ENCODE peak calls at places on chromosomes 3 and 15, in four cellular contexts. F, V, D and S are unnamed samples.

GRCh38 chr3:55543228-55543627 is 56.1 kb upstream of the WNT5A start:
- DNase-seq in F (no peak), V (no peak), D (no peak), S (no peak)

GRCh38 chr3:172129868-172130751 is 90.7 kb downstream of the FNDC3B start:
- DNase-seq in V (no peak), D (peak), F (no peak), S (peak)

GRCh38 chr3:52385157-52385556 is 59.7 kb downstream of the SEMA3G start:
- DNase-seq in D (peak), F (peak), V (peak), S (no peak)

GRCh38 chr15:57537072-57537471 is 54.6 kb upstream of the MYZAP start:
- DNase-seq in D (peak), V (peak), F (no peak), S (no peak)

GRCh38 chr3:123201223-123201556 is 553 bp upstream of the SEC22A start:
- DNase-seq in F (no peak), D (no peak), V (no peak), S (no peak)

GRCh38 chr15:38611228-38611627 is 46.6 kb upstream of the RASGRP1 start:
- DNase-seq in D (no peak), F (no peak), V (no peak), S (no peak)

GRCh38 chr3:16090013-16090412 is 84.5 kb upstream of the GALNT15 start:
- DNase-seq in D (peak), F (no peak), V (no peak), S (no peak)

GRCh38 chr3:62677926-62678325 is 197.3 kb downstream of the CADPS start:
- DNase-seq in D (no peak), V (peak), F (no peak), S (no peak)

GRCh38 chr3:59772416-59773408 is 722.9 kb upstream of the CFAP20DC start:
- DNase-seq in F (no peak), D (no peak), V (no peak), S (no peak)

GRCh38 chr3:149581681-149582349 is 76.0 kb downstream of the WWTR1 start:
- DNase-seq in V (no peak), D (peak), F (no peak), S (no peak)

GRCh38 chr3:26962419-26963355 is 340.1 kb downstream of the LRRC3B start:
- DNase-seq in V (no peak), F (no peak), D (peak), S (no peak)

GRCh38 chr3:180684807-180685206 is 5.5 kb upstream of the CCDC39 start:
- DNase-seq in V (peak), D (no peak), F (no peak), S (no peak)

GRCh38 chr3:86880066-86880465 is 110.9 kb downstream of the VGLL3 start:
- DNase-seq in F (no peak), D (no peak), V (no peak), S (no peak)

GRCh38 chr15:31440754-31441298 is 114.2 kb downstream of the KLF13 start:
- DNase-seq in D (no peak), V (peak), F (no peak), S (peak)

GRCh38 chr3:65402597-65402996 is 636.1 kb downstream of the MAGI1 start:
- DNase-seq in F (no peak), D (peak), V (peak), S (no peak)

GRCh38 chr3:70813306-70813705 is 500.9 kb upstream of the MDFIC2 start:
- DNase-seq in V (no peak), D (no peak), F (no peak), S (no peak)

GRCh38 chr3:159458982-159459381 is 529.7 kb upstream of the IL12A start:
- DNase-seq in D (no peak), F (no peak), V (no peak), S (no peak)

GRCh38 chr15:85494035-85494793 is 113.8 kb downstream of the AKAP13 start:
- DNase-seq in F (no peak), D (peak), V (no peak), S (no peak)

GRCh38 chr3:60192297-60193114 is 1058.7 kb downstream of the FHIT start:
- DNase-seq in D (no peak), V (no peak), F (no peak), S (no peak)

GRCh38 chr15:96180062-96180745 is 150.3 kb upstream of the NR2F2 start:
- DNase-seq in D (no peak), V (no peak), F (no peak), S (no peak)

GRCh38 chr3:21962456-21962855 is 211.4 kb upstream of the ZNF385D start:
- DNase-seq in D (no peak), F (no peak), V (no peak), S (no peak)

GRCh38 chr3:110314512-110315114 is 757.0 kb upstream of the NECTIN3 start:
- DNase-seq in D (peak), V (peak), F (peak), S (no peak)

GRCh38 chr15:76286231-76286879 is 24.9 kb downstream of the ETFA start:
- DNase-seq in D (no peak), F (no peak), V (no peak), S (no peak)

GRCh38 chr3:16102905-16103364 is 71.5 kb upstream of the GALNT15 start:
- DNase-seq in D (peak), V (no peak), F (no peak), S (no peak)

GRCh38 chr3:28940530-28940929 is 340.3 kb upstream of the RBMS3 start:
- DNase-seq in D (no peak), V (no peak), F (no peak), S (no peak)

GRCh38 chr3:354433-354832 is 157.9 kb downstream of the CHL1 start:
- DNase-seq in V (peak), D (peak), F (peak), S (no peak)

GRCh38 chr3:136632625-136633081 is 119.5 kb downstream of the STAG1 start:
- DNase-seq in D (peak), V (no peak), F (no peak), S (no peak)

GRCh38 chr3:15860014-15860934 is 62.5 kb upstream of the ANKRD28 start:
- DNase-seq in V (peak), D (peak), F (peak), S (peak)

GRCh38 chr3:154981201-154981600 is 98.9 kb upstream of the MME start:
- DNase-seq in F (no peak), D (no peak), V (no peak), S (no peak)

GRCh38 chr3:141797167-141797773 is 34.1 kb downstream of the GRK7 start:
- DNase-seq in V (peak), F (peak), D (no peak), S (peak)

GRCh38 chr15:31004220-31004733 is 12.8 kb upstream of the MTMR10 start:
- DNase-seq in V (peak), F (no peak), D (no peak), S (peak)

GRCh38 chr3:125351814-125352456 is 23.2 kb downstream of the ZNF148 start:
- DNase-seq in V (no peak), D (no peak), F (no peak), S (no peak)

GRCh38 chr15:77537006-77537405 is 95.7 kb downstream of the LINGO1 start:
- DNase-seq in F (no peak), V (no peak), D (no peak), S (no peak)

GRCh38 chr15:98735895-98736617 is 87.7 kb downstream of the IGF1R start:
- DNase-seq in D (no peak), V (no peak), F (no peak), S (no peak)

GRCh38 chr3:42746455-42747450 is 26.3 kb downstream of the CCDC13 start:
- DNase-seq in V (no peak), D (no peak), F (peak), S (no peak)

GRCh38 chr3:69137412-69137811 is 15.0 kb upstream of the LMOD3 start:
- DNase-seq in D (no peak), V (no peak), F (no peak), S (no peak)

GRCh38 chr3:13143381-13144004 is 70.3 kb upstream of the IQSEC1 start:
- DNase-seq in F (no peak), D (no peak), V (no peak), S (no peak)

GRCh38 chr3:137259089-137259488 is 301.3 kb downstream of the IL20RB start:
- DNase-seq in F (no peak), D (no peak), V (no peak), S (no peak)

GRCh38 chr15:44289352-44289790 is 852 bp downstream of the GOLM2 start:
- DNase-seq in V (no peak), D (no peak), F (no peak), S (no peak)

DNA sequence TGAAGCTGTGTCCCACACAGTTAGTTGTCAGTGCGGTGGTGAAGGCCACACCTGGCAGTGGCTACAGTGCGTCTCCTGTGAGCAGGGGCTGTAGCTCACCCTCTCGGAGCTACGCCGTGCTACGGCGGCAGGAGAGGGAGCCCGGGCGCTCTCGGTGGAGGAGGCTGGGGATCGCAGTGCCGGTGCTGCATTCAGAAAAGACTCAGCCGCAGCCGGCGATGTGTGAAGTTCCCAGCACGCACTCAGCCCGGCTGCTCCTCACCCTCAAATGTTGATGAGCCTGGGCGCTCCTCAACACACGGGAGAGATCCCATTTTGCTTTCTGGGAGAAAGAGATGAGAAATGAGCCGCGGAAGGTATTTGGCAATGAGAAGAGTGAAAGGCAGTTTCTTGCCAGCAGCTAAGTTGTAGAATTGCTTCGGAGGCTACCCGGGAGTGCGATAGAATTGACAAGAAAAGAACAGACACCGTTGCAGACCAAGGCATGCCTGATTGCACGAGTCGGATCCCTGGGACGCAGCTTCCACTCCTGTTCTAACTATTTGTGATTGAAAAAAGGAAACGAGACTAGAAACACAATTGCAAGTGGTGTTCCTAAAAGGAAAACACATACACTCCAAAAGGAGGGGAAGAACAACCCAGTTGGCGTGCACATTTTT is at the start of gene UNC13C:
- DNase-seq in F (peak), V (peak), D (peak), S (peak)
- H3K4me3 ChIP-seq in F (peak), V (peak), D (peak), S (peak)

GRCh38 chr3:148042663-148043445 is 633.7 kb downstream of the ZIC1 start:
- DNase-seq in F (no peak), D (no peak), V (no peak), S (no peak)

GRCh38 chr3:148044141-148044540 is 635.0 kb downstream of the ZIC1 start:
- DNase-seq in V (no peak), F (no peak), D (no peak), S (no peak)
- H3K4me3 ChIP-seq in V (no peak), F (no peak), D (no peak), S (no peak)

GRCh38 chr3:32758375-32758753 is 59.4 kb upstream of the TRIM71 start:
- DNase-seq in F (no peak), V (no peak), D (no peak), S (no peak)
- H3K4me3 ChIP-seq in F (no peak), V (no peak), D (no peak), S (no peak)

DNA sequence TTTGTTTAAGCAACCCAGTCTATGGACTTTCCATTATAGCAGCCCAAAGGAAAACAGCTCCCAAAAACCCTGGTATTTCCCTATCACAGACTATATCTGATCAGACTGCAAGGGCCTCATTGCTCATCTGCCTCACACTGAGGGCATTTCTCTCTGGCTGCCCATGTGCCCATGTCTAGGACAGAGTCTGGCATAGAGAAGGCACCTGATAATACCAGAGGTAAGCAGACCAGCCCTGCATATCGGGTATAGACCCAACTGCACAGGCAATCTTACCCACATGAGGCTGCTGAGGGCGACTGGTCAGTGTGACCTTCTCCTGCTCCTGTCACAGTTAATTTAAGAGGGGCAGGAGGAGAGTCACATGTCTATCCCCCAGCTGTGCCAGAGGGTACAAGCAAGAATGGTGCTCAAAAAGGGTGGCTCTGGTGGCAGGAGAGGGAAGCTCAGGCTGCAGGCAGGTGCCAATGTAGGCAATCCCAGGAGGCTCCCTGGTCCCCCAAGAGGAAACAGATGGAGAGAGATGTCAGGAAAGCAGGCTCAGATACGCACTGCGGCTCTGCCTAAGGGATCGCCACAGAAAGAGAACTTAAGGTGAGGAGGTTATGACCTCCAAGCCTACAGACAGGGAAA is 3.1 kb downstream of the CSRNP1 start:
- DNase-seq in D (no peak), F (no peak), V (no peak), S (no peak)
- H3K4me3 ChIP-seq in D (peak), F (peak), V (peak), S (peak)

GRCh38 chr3:66410976-66411375 is 89.8 kb downstream of the LRIG1 start:
- DNase-seq in D (no peak), V (no peak), F (no peak), S (no peak)
- H3K4me3 ChIP-seq in D (no peak), V (no peak), F (no peak), S (no peak)

GRCh38 chr3:127915115-127915936 is at the start of gene KBTBD12:
- DNase-seq in D (no peak), V (peak), F (peak), S (peak)
- H3K4me3 ChIP-seq in D (no peak), V (peak), F (peak), S (peak)